ENCODE peak calls at places on chromosomes 7 and 10, in ten cellular contexts. Z is AG08395; V is naive thymus-derived CD4-positive, alpha-beta T cell; Y is HT1080; S is C1 segment of cervical spinal cord; Q is colonic mucosa; M is head of caudate nucleus; W is non-pigmented ciliary epithelial cell; K is ascending aorta; R is WTC11. L is an unnamed sample.

GRCh38 chr10:6406220-6407033 is 173.6 kb downstream of the PRKCQ start:
- DNase-seq in Z (peak), V (peak), Y (peak), S (no peak), Q (no peak), M (no peak), W (no peak), K (no peak), R (no peak), L (no peak)

GRCh38 chr10:51709324-51709972 is 10.1 kb upstream of the CSTF2T start:
- DNase-seq in Z (no peak), V (no peak), Y (no peak), S (no peak), Q (no peak), M (no peak), W (no peak), K (no peak), R (no peak), L (no peak)

GRCh38 chr7:90384433-90384832 is 18.8 kb upstream of the CLDN12 start:
- DNase-seq in Z (peak), V (no peak), Y (peak), S (no peak), Q (no peak), M (no peak), W (no peak), K (no peak), R (no peak), L (no peak)

GRCh38 chr7:10022957-10023356 is 950.7 kb upstream of the PHF14 start:
- DNase-seq in Z (no peak), V (no peak), Y (peak), S (peak), Q (no peak), M (peak), W (peak), K (no peak), R (peak), L (peak)

GRCh38 chr10:71805776-71806705 is 32.7 kb upstream of the VSIR start:
- DNase-seq in Z (no peak), V (no peak), Y (no peak), S (no peak), Q (peak), M (no peak), W (no peak), K (no peak), R (peak), L (no peak)

GRCh38 chr10:24353319-24353718 is 144.4 kb downstream of the KIAA1217 start:
- DNase-seq in Z (no peak), V (no peak), Y (no peak), S (no peak), Q (no peak), M (no peak), W (no peak), K (no peak), R (no peak), L (no peak)

GRCh38 chr7:54833021-54833467 is 74.0 kb upstream of the SEC61G start:
- DNase-seq in Z (no peak), V (no peak), Y (no peak), S (no peak), Q (no peak), M (peak), W (no peak), K (no peak), R (no peak), L (no peak)

GRCh38 chr7:100835903-100836811 is 8.8 kb upstream of the EPHB4 start:
- DNase-seq in Z (no peak), V (no peak), Y (no peak), S (no peak), Q (peak), M (no peak), W (no peak), K (no peak), R (peak), L (peak)

GRCh38 chr10:56880541-56880940 is 519.5 kb upstream of the ZWINT start:
- DNase-seq in Z (no peak), V (no peak), Y (no peak), S (no peak), Q (no peak), M (no peak), W (no peak), K (no peak), R (no peak), L (no peak)

GRCh38 chr10:125118701-125119100 is 41.7 kb downstream of the CTBP2 start:
- DNase-seq in Z (no peak), V (no peak), Y (no peak), S (no peak), Q (no peak), M (no peak), W (no peak), K (no peak), R (no peak), L (no peak)

GRCh38 chr10:5522913-5523560 is 1.7 kb upstream of the CALML3 start:
- DNase-seq in Z (no peak), V (no peak), Y (no peak), S (no peak), Q (no peak), M (no peak), W (no peak), K (no peak), R (no peak), L (no peak)

GRCh38 chr7:127252736-127253288 is at the start of gene GRM8:
- DNase-seq in Z (peak), V (no peak), Y (peak), S (peak), Q (peak), M (peak), W (no peak), K (no peak), R (peak), L (peak)

GRCh38 chr10:63767512-63767911 is 246.3 kb downstream of the REEP3 start:
- DNase-seq in Z (peak), V (no peak), Y (peak), S (no peak), Q (no peak), M (no peak), W (no peak), K (no peak), R (no peak), L (no peak)

GRCh38 chr7:70694909-70695803 is 436.8 kb upstream of the GALNT17 start:
- DNase-seq in Z (peak), V (no peak), Y (peak), S (no peak), Q (peak), M (no peak), W (no peak), K (no peak), R (peak), L (no peak)

GRCh38 chr10:92914478-92915066 is 66.3 kb downstream of the EXOC6 start:
- DNase-seq in Z (peak), V (peak), Y (peak), S (peak), Q (peak), M (peak), W (peak), K (no peak), R (peak), L (peak)

GRCh38 chr10:126376956-126377355 is 11.3 kb downstream of the ADAM12 start:
- DNase-seq in Z (peak), V (no peak), Y (peak), S (no peak), Q (no peak), M (no peak), W (no peak), K (no peak), R (no peak), L (no peak)

GRCh38 chr10:68856352-68856751 is 29.0 kb downstream of the STOX1 start:
- DNase-seq in Z (no peak), V (no peak), Y (no peak), S (no peak), Q (no peak), M (no peak), W (no peak), K (no peak), R (no peak), L (no peak)

GRCh38 chr7:46178685-46179084 is 257.6 kb upstream of the IGFBP3 start:
- DNase-seq in Z (peak), V (no peak), Y (peak), S (no peak), Q (no peak), M (no peak), W (no peak), K (no peak), R (no peak), L (no peak)

GRCh38 chr7:16795624-16796023 is 9.2 kb downstream of the AGR2 start:
- DNase-seq in Z (no peak), V (no peak), Y (no peak), S (no peak), Q (no peak), M (no peak), W (no peak), K (no peak), R (no peak), L (no peak)

GRCh38 chr7:18685961-18686360 is 190.4 kb downstream of the HDAC9 start:
- DNase-seq in Z (peak), V (no peak), Y (peak), S (no peak), Q (no peak), M (no peak), W (no peak), K (no peak), R (no peak), L (no peak)

GRCh38 chr10:70960783-70961570 is 72.6 kb upstream of the PCBD1 start:
- DNase-seq in Z (no peak), V (no peak), Y (no peak), S (no peak), Q (no peak), M (no peak), W (no peak), K (no peak), R (no peak), L (no peak)

GRCh38 chr10:32348297-32349198 is 1.6 kb upstream of the EPC1 start:
- DNase-seq in Z (no peak), V (no peak), Y (no peak), S (no peak), Q (no peak), M (no peak), W (no peak), K (no peak), R (no peak), L (no peak)

GRCh38 chr7:90211391-90212148 is at the start of gene STEAP2:
- DNase-seq in Z (peak), V (no peak), Y (peak), S (peak), Q (peak), M (peak), W (peak), K (peak), R (peak), L (peak)

GRCh38 chr10:62098278-62099121 is 170.1 kb downstream of the RTKN2 start:
- DNase-seq in Z (no peak), V (no peak), Y (no peak), S (no peak), Q (peak), M (no peak), W (no peak), K (no peak), R (no peak), L (no peak)

GRCh38 chr7:140509789-140510188 is 30.5 kb upstream of the MKRN1 start:
- DNase-seq in Z (no peak), V (no peak), Y (no peak), S (no peak), Q (peak), M (no peak), W (no peak), K (no peak), R (no peak), L (no peak)

GRCh38 chr7:157719008-157719682 is 382.3 kb downstream of the DNAJB6 start:
- DNase-seq in Z (no peak), V (no peak), Y (no peak), S (no peak), Q (no peak), M (no peak), W (no peak), K (no peak), R (no peak), L (no peak)

GRCh38 chr10:124354411-124355382 is 64.0 kb downstream of the OAT start:
- DNase-seq in Z (peak), V (peak), Y (peak), S (no peak), Q (peak), M (no peak), W (peak), K (no peak), R (no peak), L (no peak)

GRCh38 chr7:47239034-47239433 is 342.9 kb downstream of the TNS3 start:
- DNase-seq in Z (no peak), V (no peak), Y (no peak), S (no peak), Q (no peak), M (no peak), W (no peak), K (no peak), R (no peak), L (no peak)

GRCh38 chr7:90618880-90619279 is 22.8 kb downstream of the CDK14 start:
- DNase-seq in Z (no peak), V (no peak), Y (no peak), S (no peak), Q (no peak), M (no peak), W (no peak), K (no peak), R (no peak), L (no peak)

GRCh38 chr10:48605264-48605615 is 367 bp upstream of the ARHGAP22 start:
- DNase-seq in Z (no peak), V (no peak), Y (no peak), S (no peak), Q (no peak), M (no peak), W (no peak), K (no peak), R (no peak), L (no peak)

GRCh38 chr7:131148258-131148657 is 179.4 kb upstream of the MKLN1 start:
- DNase-seq in Z (no peak), V (no peak), Y (no peak), S (no peak), Q (no peak), M (no peak), W (no peak), K (no peak), R (no peak), L (no peak)

GRCh38 chr7:33400214-33400538 is 270.8 kb downstream of the BBS9 start:
- DNase-seq in Z (no peak), V (no peak), Y (no peak), S (no peak), Q (no peak), M (no peak), W (no peak), K (no peak), R (no peak), L (no peak)

GRCh38 chr10:78552261-78552811 is 516.4 kb upstream of the ZMIZ1 start:
- DNase-seq in Z (peak), V (no peak), Y (no peak), S (no peak), Q (no peak), M (peak), W (no peak), K (peak), R (no peak), L (peak)

GRCh38 chr7:56092789-56093531 is at the start of gene PHKG1:
- DNase-seq in Z (peak), V (no peak), Y (peak), S (peak), Q (peak), M (peak), W (no peak), K (no peak), R (peak), L (peak)

GRCh38 chr10:102065561-102066420 is 642 bp downstream of the HPS6 start:
- DNase-seq in Z (peak), V (peak), Y (no peak), S (no peak), Q (peak), M (peak), W (no peak), K (no peak), R (peak), L (no peak)

GRCh38 chr10:59905735-59906416 is 480 bp downstream of the CCDC6 start:
- DNase-seq in Z (no peak), V (no peak), Y (no peak), S (no peak), Q (no peak), M (no peak), W (no peak), K (no peak), R (no peak), L (no peak)

GRCh38 chr10:124495176-124495575 is 33.6 kb downstream of the LHPP start:
- DNase-seq in Z (no peak), V (no peak), Y (no peak), S (no peak), Q (no peak), M (no peak), W (no peak), K (no peak), R (no peak), L (no peak)

GRCh38 chr10:123236122-123236521 is 81.9 kb downstream of the BUB3 start:
- DNase-seq in Z (no peak), V (no peak), Y (no peak), S (no peak), Q (no peak), M (no peak), W (no peak), K (no peak), R (peak), L (no peak)